ENCODE peak calls at places on chromosomes 16 and 17, in five cellular contexts. One of them, this sample, is unnamed.

GRCh38 chr16:31376705-31377104 is 16.4 kb upstream of the ITGAD start:
- DNase-seq in transverse colon: no peak
- DNase-seq in sigmoid colon: no peak
- DNase-seq in left lung: no peak
- DNase-seq in tibial artery: no peak
- DNase-seq in this sample: no peak

GRCh38 chr17:74282587-74283370 is 8.7 kb downstream of the DNAI2 start:
- DNase-seq in transverse colon: no peak
- DNase-seq in sigmoid colon: no peak
- DNase-seq in left lung: no peak
- DNase-seq in tibial artery: no peak
- DNase-seq in this sample: no peak

GRCh38 chr16:17173134-17173729 is 297.5 kb downstream of the XYLT1 start:
- DNase-seq in transverse colon: peak; percentile 42
- DNase-seq in sigmoid colon: peak; percentile 74
- DNase-seq in left lung: peak; percentile 80
- DNase-seq in tibial artery: peak; percentile 78
- DNase-seq in this sample: peak; percentile 18

GRCh38 chr16:1296688-1297412 is 12.6 kb upstream of the UBE2I start:
- DNase-seq in transverse colon: peak; percentile 43
- DNase-seq in sigmoid colon: no peak
- DNase-seq in left lung: no peak
- DNase-seq in tibial artery: no peak
- DNase-seq in this sample: no peak

GRCh38 chr17:8975091-8975707 is 9.7 kb upstream of the PIK3R5 start:
- DNase-seq in transverse colon: no peak
- DNase-seq in sigmoid colon: no peak
- DNase-seq in left lung: no peak
- DNase-seq in tibial artery: no peak
- DNase-seq in this sample: no peak

GRCh38 chr17:40582328-40582901 is 17.1 kb upstream of the CCR7 start:
- DNase-seq in transverse colon: peak; percentile 67
- DNase-seq in sigmoid colon: no peak
- DNase-seq in left lung: peak; percentile 47
- DNase-seq in tibial artery: no peak
- DNase-seq in this sample: no peak

GRCh38 chr16:23434380-23434779 is 18.6 kb downstream of the COG7 start:
- DNase-seq in transverse colon: no peak
- DNase-seq in sigmoid colon: no peak
- DNase-seq in left lung: no peak
- DNase-seq in tibial artery: no peak
- DNase-seq in this sample: peak; percentile 63

GRCh38 chr16:19963306-19963705 is 78.7 kb upstream of the GPRC5B start:
- DNase-seq in transverse colon: no peak
- DNase-seq in sigmoid colon: no peak
- DNase-seq in left lung: no peak
- DNase-seq in tibial artery: no peak
- DNase-seq in this sample: no peak

GRCh38 chr17:57649731-57650484 is 95.2 kb downstream of the CCDC182 start:
- DNase-seq in transverse colon: no peak
- DNase-seq in sigmoid colon: no peak
- DNase-seq in left lung: no peak
- DNase-seq in tibial artery: no peak
- DNase-seq in this sample: no peak

GRCh38 chr17:45873728-45874127 is 20.6 kb upstream of the MAPT start:
- DNase-seq in transverse colon: no peak
- DNase-seq in sigmoid colon: no peak
- DNase-seq in left lung: no peak
- DNase-seq in tibial artery: no peak
- DNase-seq in this sample: no peak

GRCh38 chr16:84281077-84281476 is 13.6 kb upstream of the WFDC1 start:
- DNase-seq in transverse colon: no peak
- DNase-seq in sigmoid colon: no peak
- DNase-seq in left lung: no peak
- DNase-seq in tibial artery: no peak
- DNase-seq in this sample: no peak

GRCh38 chr17:58756246-58757161 is 850 bp downstream of the PPM1E start:
- DNase-seq in transverse colon: no peak
- DNase-seq in sigmoid colon: no peak
- DNase-seq in left lung: no peak
- DNase-seq in tibial artery: no peak
- DNase-seq in this sample: no peak

GRCh38 chr17:17538417-17539391 is 42.5 kb upstream of the RASD1 start:
- DNase-seq in transverse colon: peak; percentile 65
- DNase-seq in sigmoid colon: no peak
- DNase-seq in left lung: peak; percentile 61
- DNase-seq in tibial artery: no peak
- DNase-seq in this sample: no peak

GRCh38 chr16:30351586-30352419 is 3.3 kb downstream of the CD2BP2 start:
- DNase-seq in transverse colon: peak; percentile 61
- DNase-seq in sigmoid colon: peak; percentile 94
- DNase-seq in left lung: peak; percentile 76
- DNase-seq in tibial artery: peak; percentile 86
- DNase-seq in this sample: peak; percentile 75

GRCh38 chr17:11418367-11418766 is 177.4 kb downstream of the SHISA6 start:
- DNase-seq in transverse colon: no peak
- DNase-seq in sigmoid colon: no peak
- DNase-seq in left lung: no peak
- DNase-seq in tibial artery: no peak
- DNase-seq in this sample: no peak

GRCh38 chr17:77208217-77208808 is 67.5 kb downstream of the SEC14L1 start:
- DNase-seq in transverse colon: no peak
- DNase-seq in sigmoid colon: no peak
- DNase-seq in left lung: no peak
- DNase-seq in tibial artery: peak; percentile 40
- DNase-seq in this sample: peak; percentile 10

GRCh38 chr17:73137376-73137775 is 27.4 kb upstream of the SSTR2 start:
- DNase-seq in transverse colon: no peak
- DNase-seq in sigmoid colon: no peak
- DNase-seq in left lung: no peak
- DNase-seq in tibial artery: no peak
- DNase-seq in this sample: no peak

GRCh38 chr16:54164789-54165173 is 121.8 kb downstream of the IRX3 start:
- DNase-seq in transverse colon: no peak
- DNase-seq in sigmoid colon: peak; percentile 20
- DNase-seq in left lung: no peak
- DNase-seq in tibial artery: no peak
- DNase-seq in this sample: no peak

GRCh38 chr16:87203060-87203656 is 114.0 kb downstream of the C16orf95 start:
- DNase-seq in transverse colon: peak; percentile 68
- DNase-seq in sigmoid colon: no peak
- DNase-seq in left lung: no peak
- DNase-seq in tibial artery: peak; percentile 64
- DNase-seq in this sample: peak; percentile 42

GRCh38 chr16:56726926-56727325 is 3.0 kb upstream of the NUP93 start:
- DNase-seq in transverse colon: no peak
- DNase-seq in sigmoid colon: no peak
- DNase-seq in left lung: no peak
- DNase-seq in tibial artery: no peak
- DNase-seq in this sample: no peak
- TF ChIP-seq CTCF in transverse colon: no peak
- TF ChIP-seq CTCF in sigmoid colon: no peak
- TF ChIP-seq CTCF in left lung: no peak
- TF ChIP-seq CTCF in tibial artery: no peak
- TF ChIP-seq CTCF in this sample: no peak

GRCh38 chr17:79819085-79819484 is 20.2 kb downstream of the CBX4 start:
- DNase-seq in transverse colon: no peak
- DNase-seq in sigmoid colon: no peak
- DNase-seq in left lung: no peak
- DNase-seq in tibial artery: no peak
- DNase-seq in this sample: no peak

GRCh38 chr17:79818026-79818758 is 21.0 kb downstream of the CBX4 start:
- DNase-seq in transverse colon: no peak
- DNase-seq in sigmoid colon: no peak
- DNase-seq in left lung: no peak
- DNase-seq in tibial artery: no peak
- DNase-seq in this sample: no peak

GRCh38 chr17:79821331-79822095 is 17.7 kb downstream of the CBX4 start:
- DNase-seq in transverse colon: no peak
- DNase-seq in sigmoid colon: no peak
- DNase-seq in left lung: no peak
- DNase-seq in tibial artery: no peak
- DNase-seq in this sample: no peak

GRCh38 chr17:79820959-79821330 is 18.3 kb downstream of the CBX4 start:
- DNase-seq in transverse colon: no peak
- DNase-seq in sigmoid colon: no peak
- DNase-seq in left lung: no peak
- DNase-seq in tibial artery: no peak
- DNase-seq in this sample: no peak

GRCh38 chr17:79819534-79820276 is 19.5 kb downstream of the CBX4 start:
- DNase-seq in transverse colon: no peak
- DNase-seq in sigmoid colon: no peak
- DNase-seq in left lung: no peak
- DNase-seq in tibial artery: no peak
- DNase-seq in this sample: no peak
- H3K27me3 ChIP-seq in transverse colon: peaks cover 35% of the 10 kb centered on the region
- H3K27me3 ChIP-seq in sigmoid colon: peaks cover 33% of the 10 kb centered on the region
- H3K27me3 ChIP-seq in left lung: peaks cover 19% of the 10 kb centered on the region
- H3K27me3 ChIP-seq in tibial artery: peaks cover 6% of the 10 kb centered on the region
- H3K27me3 ChIP-seq in this sample: peaks cover 57% of the 10 kb centered on the region

DNA sequence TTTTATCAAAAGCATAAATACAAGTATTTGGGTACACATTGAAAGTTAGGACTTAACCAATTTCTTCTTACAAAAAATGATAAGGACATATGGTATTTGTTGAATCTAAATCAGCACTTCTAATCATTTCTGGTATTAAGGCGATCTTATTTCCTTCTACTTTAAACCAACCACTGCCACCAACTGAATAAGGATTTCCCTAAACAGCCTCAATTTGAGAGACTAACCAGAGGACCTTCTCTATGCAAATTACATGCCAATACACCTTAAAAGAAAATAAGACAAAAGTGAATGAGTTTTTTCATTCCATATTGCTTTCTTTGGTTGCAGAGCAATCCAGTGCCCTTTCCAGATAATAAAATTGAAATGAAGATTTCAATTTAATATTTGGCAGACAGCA is 45.5 kb downstream of the GNA13 start:
- DNase-seq in transverse colon: no peak
- DNase-seq in sigmoid colon: no peak
- DNase-seq in left lung: no peak
- DNase-seq in tibial artery: no peak
- DNase-seq in this sample: no peak
- H3K4me3 ChIP-seq in transverse colon: no peak overlapping the region
- H3K4me3 ChIP-seq in sigmoid colon: no peak overlapping the region
- H3K4me3 ChIP-seq in left lung: no peak overlapping the region
- H3K4me3 ChIP-seq in tibial artery: no peak overlapping the region
- H3K4me3 ChIP-seq in this sample: no peak overlapping the region

DNA sequence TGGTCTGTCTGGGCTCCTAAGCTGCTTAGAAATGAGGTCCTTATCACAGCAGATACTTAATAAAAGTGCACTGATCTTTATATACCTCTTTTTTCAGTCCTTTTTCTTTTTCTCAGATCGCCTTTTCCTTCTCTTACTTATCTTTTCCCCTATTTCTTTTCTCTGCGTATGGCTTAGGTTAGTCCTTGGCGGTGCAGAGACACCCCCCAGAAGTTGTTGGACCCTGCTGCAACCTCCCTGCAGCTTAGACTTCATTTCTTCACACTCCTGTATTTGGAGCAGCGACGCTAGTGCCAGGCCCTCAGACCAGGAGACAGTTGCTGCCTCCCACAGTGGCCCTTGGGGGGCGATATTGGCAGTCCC is 67.6 kb downstream of the CENPV start:
- DNase-seq in transverse colon: no peak
- DNase-seq in sigmoid colon: no peak
- DNase-seq in left lung: peak; percentile 3
- DNase-seq in tibial artery: no peak
- DNase-seq in this sample: no peak
- TF ChIP-seq CTCF in transverse colon: peak; percentile 26
- TF ChIP-seq CTCF in sigmoid colon: no peak
- TF ChIP-seq CTCF in left lung: no peak
- TF ChIP-seq CTCF in tibial artery: no peak
- TF ChIP-seq CTCF in this sample: peak; percentile 49